ENCODE peak calls at places on chromosome 7, in ten cellular contexts. N is body of pancreas, G is IMR-90, D is PC-3, P is AG09309, Q is fibroblast of lung, J is AG04450, C is cardiac muscle cell, V is astrocyte of the spinal cord, A is psoas muscle. L is an unnamed sample.

GRCh38 chr7:37284805-37285211 is 163.9 kb downstream of the ELMO1 start:
- DNase-seq in C (peak), G (no peak), J (no peak), D (peak), N (peak), V (no peak), Q (no peak), P (no peak), A (peak), L (peak)

GRCh38 chr7:24668922-24669635 is 88.2 kb downstream of the GSDME start:
- DNase-seq in P (no peak), Q (peak), V (no peak), N (no peak), D (peak), C (peak), J (no peak), G (peak), A (no peak), L (no peak)

GRCh38 chr7:28392289-28392688 is 20.0 kb upstream of the CREB5 start:
- DNase-seq in A (no peak), Q (no peak), P (no peak), D (no peak), V (no peak), G (no peak), C (no peak), J (no peak), N (no peak), L (no peak)

GRCh38 chr7:134891262-134892001 is 94.9 kb upstream of the AGBL3 start:
- DNase-seq in J (peak), D (peak), N (peak), V (peak), P (no peak), A (peak), G (peak), C (peak), Q (peak), L (peak)

GRCh38 chr7:45066409-45066808 is 22.4 kb downstream of the NACAD start:
- DNase-seq in J (no peak), V (no peak), D (no peak), N (no peak), A (no peak), Q (no peak), C (no peak), P (no peak), G (no peak), L (no peak)

GRCh38 chr7:54995631-54996340 is 23.0 kb upstream of the EGFR start:
- DNase-seq in C (no peak), P (peak), A (no peak), D (peak), J (peak), G (peak), Q (peak), N (no peak), V (peak), L (no peak)

GRCh38 chr7:145718129-145718528 is 398.5 kb upstream of the CNTNAP2 start:
- DNase-seq in C (no peak), A (no peak), G (no peak), Q (no peak), P (no peak), N (no peak), V (no peak), D (no peak), J (no peak), L (no peak)

GRCh38 chr7:74069790-74070618 is 13.6 kb upstream of the LIMK1 start:
- DNase-seq in P (no peak), D (no peak), N (no peak), A (no peak), C (no peak), J (no peak), G (no peak), V (no peak), Q (no peak), L (no peak)

GRCh38 chr7:121083790-121084251 is 95.3 kb downstream of the CPED1 start:
- DNase-seq in N (no peak), A (no peak), P (no peak), J (no peak), Q (peak), D (peak), V (peak), G (peak), C (no peak), L (no peak)

GRCh38 chr7:107785926-107786325 is 17.1 kb downstream of the SLC26A3 start:
- DNase-seq in N (no peak), G (no peak), J (no peak), A (no peak), Q (no peak), D (no peak), C (no peak), V (no peak), P (no peak), L (no peak)

GRCh38 chr7:143002106-143002505 is 24.8 kb downstream of the OR9A2 start:
- DNase-seq in D (peak), Q (no peak), P (no peak), J (no peak), G (no peak), N (no peak), A (no peak), C (peak), V (no peak), L (no peak)

DNA sequence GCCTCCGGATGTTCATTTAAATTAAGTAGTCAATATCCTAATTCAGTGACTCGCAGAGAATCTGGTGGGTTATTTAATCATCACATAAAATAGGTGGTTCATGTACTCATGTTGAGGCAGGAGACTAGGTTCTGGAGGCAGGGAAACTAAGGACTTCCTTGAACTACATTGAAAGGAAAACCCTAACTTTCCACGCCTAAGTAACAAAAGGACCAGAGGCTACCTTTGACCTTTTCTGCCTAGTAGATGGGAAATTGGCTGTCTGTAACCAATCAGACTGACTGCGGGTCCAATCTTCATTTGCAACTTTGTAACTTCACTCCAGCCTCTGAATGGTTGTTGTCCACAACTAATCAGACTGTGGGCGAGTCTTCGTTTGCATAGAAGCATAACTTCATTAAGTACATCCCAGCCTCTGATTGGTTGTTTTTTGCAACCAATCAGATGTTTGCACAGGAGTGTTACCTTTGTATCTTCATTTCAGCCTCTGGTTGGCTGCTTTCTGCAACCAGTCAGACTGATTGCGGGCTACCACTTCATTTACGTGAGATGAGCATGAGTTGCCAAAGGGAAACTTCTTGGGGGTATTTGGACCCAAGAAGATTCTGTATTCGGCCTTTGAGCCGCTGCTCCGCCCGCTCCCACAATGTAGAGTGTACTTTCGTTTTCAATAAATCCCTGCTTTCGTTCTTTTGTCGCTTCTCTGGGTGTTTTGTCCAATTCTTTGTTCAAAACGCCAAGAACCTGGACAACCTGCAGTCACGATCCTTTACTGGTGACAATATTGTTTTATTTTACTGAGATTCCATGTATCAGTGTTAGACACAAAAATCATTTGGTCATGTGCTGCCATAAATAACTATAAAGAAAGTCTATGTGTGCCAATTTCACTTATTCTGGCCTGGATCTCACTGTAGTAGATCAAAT is 1.7 kb upstream of the ST7 start:
- DNase-seq in P (no peak), A (no peak), D (no peak), C (no peak), J (no peak), N (no peak), Q (no peak), G (no peak), V (no peak), L (no peak)
- H3K4me3 ChIP-seq in P (no peak), A (peak), D (no peak), C (peak), J (no peak), N (no peak), Q (no peak), G (no peak), V (peak), L (no peak)

GRCh38 chr7:123535517-123535916 is 1.1 kb upstream of the IQUB start:
- DNase-seq in N (no peak), Q (no peak), G (no peak), P (no peak), J (no peak), A (no peak), D (no peak), C (no peak), V (no peak), L (peak)

GRCh38 chr7:123538189-123538714 is 3.9 kb upstream of the IQUB start:
- DNase-seq in G (peak), D (peak), A (no peak), V (peak), J (peak), N (no peak), P (peak), C (no peak), Q (peak), L (no peak)

GRCh38 chr7:123534383-123535260 is at the start of gene IQUB:
- DNase-seq in J (peak), Q (peak), A (peak), V (peak), G (peak), N (peak), D (peak), P (peak), C (peak), L (peak)

GRCh38 chr7:123538897-123539296 is 4.5 kb upstream of the IQUB start:
- DNase-seq in D (peak), P (no peak), G (peak), Q (no peak), N (no peak), C (no peak), A (no peak), J (no peak), V (no peak), L (no peak)

GRCh38 chr7:123537026-123537642 is 2.7 kb upstream of the IQUB start:
- DNase-seq in P (no peak), J (no peak), N (no peak), V (peak), C (no peak), Q (no peak), G (peak), A (no peak), D (peak), L (no peak)
- TF ChIP-seq CTCF in P (peak), J (peak), N (peak), V (peak), C (peak), Q (no peak), G (peak), A (peak), D (peak), L (no peak)

DNA sequence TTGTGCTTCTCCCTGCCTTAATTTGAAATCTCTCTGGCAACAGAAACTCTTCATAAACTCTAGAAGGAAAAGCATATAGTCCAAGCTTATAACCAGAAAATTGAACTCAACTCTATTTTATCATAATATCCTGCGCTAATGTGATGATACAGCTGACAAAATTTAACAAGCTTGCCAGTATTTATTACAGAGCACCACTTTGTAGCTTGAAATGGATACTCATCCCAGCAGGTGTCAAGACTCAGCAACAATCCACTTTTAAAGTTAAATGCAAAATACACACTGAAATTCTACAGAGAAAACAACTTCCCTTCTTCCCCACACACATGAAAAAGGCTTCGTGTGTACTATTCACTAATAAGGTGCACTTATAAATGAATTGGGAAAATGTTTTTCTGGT is 228.9 kb downstream of the AGMO start:
- DNase-seq in A (no peak), C (no peak), V (no peak), Q (no peak), G (no peak), P (no peak), J (no peak), N (no peak), D (no peak), L (no peak)
- H3K4me3 ChIP-seq in A (no peak), C (no peak), V (no peak), Q (no peak), G (no peak), P (no peak), J (no peak), N (no peak), D (no peak), L (no peak)

DNA sequence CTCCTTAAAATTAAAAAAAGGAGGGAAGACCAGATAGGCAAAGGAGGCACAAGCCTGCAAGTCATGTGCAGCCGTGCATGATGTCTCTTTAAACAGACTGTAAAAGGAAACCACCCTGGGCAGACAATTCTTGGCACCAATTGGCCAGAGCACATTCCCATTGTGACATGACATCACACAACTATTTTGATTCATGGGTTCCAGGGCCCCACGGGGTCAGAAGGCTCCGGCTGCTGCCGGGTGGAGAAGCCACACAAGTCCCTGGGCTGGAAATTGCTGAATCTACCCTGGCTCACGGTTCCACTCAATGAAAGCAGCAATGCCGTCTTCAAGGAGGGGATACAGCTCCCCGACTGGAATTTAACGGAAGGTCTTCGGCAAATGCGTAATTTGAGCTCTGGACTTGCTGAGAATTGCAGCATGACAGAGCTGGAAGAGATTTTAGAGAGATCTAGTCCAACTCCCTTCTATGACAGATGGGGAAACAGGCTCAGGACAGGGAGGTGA is 140.5 kb downstream of the PRKAG2 start:
- DNase-seq in V (peak), Q (peak), N (peak), A (peak), G (peak), C (peak), D (peak), J (peak), P (peak), L (peak)
- TF ChIP-seq CTCF in V (peak), Q (no peak), N (peak), A (peak), G (peak), C (no peak), D (no peak), J (peak), P (peak), L (no peak)

L was measured in lower leg skin.